ENCODE peak calls at places on chromosomes 7 and 10, in seven cellular contexts. S is activated CD8-positive, alpha-beta T cell treated with anti-CD3 and anti-CD28 coated beads for 36 hours; L is A549; F is colonic mucosa; Y is cardiac muscle cell; H is progenitor cell of endocrine pancreas; B is osteoblast. J is an unnamed sample.

GRCh38 chr7:16688249-16688648 is 42.3 kb downstream of the BZW2 start:
- DNase-seq in Y (no peak), L (peak), S (peak), F (no peak), H (no peak), B (no peak), J (no peak)

GRCh38 chr10:114110174-114110972 is 63.6 kb downstream of the CCDC186 start:
- DNase-seq in S (no peak), F (no peak), H (no peak), L (peak), Y (no peak), B (peak), J (no peak)

GRCh38 chr10:63164045-63164722 is 31.1 kb downstream of the NRBF2 start:
- DNase-seq in H (no peak), Y (peak), S (no peak), L (no peak), B (no peak), F (no peak), J (no peak)

GRCh38 chr10:110184363-110184762 is 23.0 kb upstream of the MXI1 start:
- DNase-seq in L (no peak), H (no peak), Y (no peak), F (no peak), S (no peak), B (no peak), J (no peak)

GRCh38 chr10:51964630-51965029 is 265.2 kb upstream of the CSTF2T start:
- DNase-seq in Y (no peak), F (no peak), S (no peak), H (no peak), B (no peak), L (no peak), J (no peak)

GRCh38 chr10:12503311-12503710 is 154.0 kb downstream of the CAMK1D start:
- DNase-seq in Y (no peak), H (no peak), L (no peak), B (no peak), F (peak), S (no peak), J (no peak)

GRCh38 chr7:16315280-16315679 is 106.1 kb downstream of the CRPPA start:
- DNase-seq in F (no peak), H (no peak), Y (no peak), B (peak), L (no peak), S (no peak), J (no peak)

GRCh38 chr7:132078891-132079735 is 497.2 kb downstream of the PLXNA4 start:
- DNase-seq in F (no peak), Y (no peak), B (no peak), S (no peak), H (no peak), L (no peak), J (no peak)

GRCh38 chr10:35007858-35008301 is 82.3 kb downstream of the CUL2 start:
- DNase-seq in B (no peak), S (no peak), H (no peak), F (no peak), L (no peak), Y (no peak), J (no peak)

GRCh38 chr7:107014381-107015023 is 30.0 kb upstream of the PRKAR2B start:
- DNase-seq in Y (peak), H (no peak), F (no peak), B (no peak), S (no peak), L (no peak), J (no peak)

GRCh38 chr7:106793015-106793651 is 71.9 kb upstream of the PIK3CG start:
- DNase-seq in F (no peak), S (no peak), L (peak), Y (peak), B (no peak), H (no peak), J (peak)

GRCh38 chr10:104735036-104735435 is 93.9 kb downstream of the SORCS3 start:
- DNase-seq in B (no peak), H (no peak), Y (no peak), L (no peak), S (no peak), F (no peak), J (no peak)

GRCh38 chr10:78155722-78156121 is 122.1 kb downstream of the RPS24 start:
- DNase-seq in H (no peak), F (no peak), L (no peak), S (no peak), B (no peak), Y (no peak), J (no peak)

GRCh38 chr7:16494955-16495719 is 29.6 kb upstream of the SOSTDC1 start:
- DNase-seq in F (no peak), B (no peak), H (no peak), L (peak), S (no peak), Y (no peak), J (no peak)

GRCh38 chr10:68137174-68137573 is 27.9 kb downstream of the MYPN start:
- DNase-seq in L (no peak), B (no peak), Y (no peak), F (no peak), S (no peak), H (no peak), J (no peak)

GRCh38 chr10:64726466-64726865 is 1205.3 kb downstream of the REEP3 start:
- DNase-seq in Y (no peak), B (no peak), H (no peak), S (no peak), L (no peak), F (no peak), J (peak)

GRCh38 chr10:50511512-50512213 is 112.1 kb downstream of the SGMS1 start:
- DNase-seq in S (peak), F (no peak), H (no peak), B (no peak), Y (peak), L (peak), J (peak)

GRCh38 chr7:21142081-21142480 is 285.8 kb upstream of the SP4 start:
- DNase-seq in S (no peak), B (no peak), L (peak), H (no peak), Y (no peak), F (no peak), J (peak)

GRCh38 chr7:115707236-115707635 is 323.3 kb downstream of the TFEC start:
- DNase-seq in B (no peak), F (peak), H (no peak), S (peak), L (peak), Y (peak), J (peak)

GRCh38 chr7:123594813-123595241 is 6.8 kb upstream of the ASB15 start:
- DNase-seq in L (no peak), F (peak), Y (no peak), B (no peak), S (no peak), H (peak), J (peak)

GRCh38 chr10:131901181-131901829 is 497 bp downstream of the PPP2R2D start:
- DNase-seq in S (peak), B (peak), Y (peak), F (peak), H (peak), L (no peak), J (peak)

GRCh38 chr7:95916573-95917371 is 144.4 kb downstream of the DYNC1I1 start:
- DNase-seq in B (peak), S (peak), F (peak), H (peak), L (peak), Y (peak), J (peak)

GRCh38 chr7:111312966-111313365 is 222.0 kb downstream of the LRRN3 start:
- DNase-seq in Y (peak), H (no peak), B (no peak), L (peak), S (no peak), F (no peak), J (no peak)

GRCh38 chr10:69449841-69450240 is 1.4 kb upstream of the TSPAN15 start:
- DNase-seq in H (no peak), F (peak), S (peak), L (peak), B (no peak), Y (peak), J (peak)

GRCh38 chr7:17520941-17521340 is 222.5 kb downstream of the AHR start:
- DNase-seq in B (no peak), S (no peak), L (no peak), F (no peak), H (no peak), Y (no peak), J (no peak)

DNA sequence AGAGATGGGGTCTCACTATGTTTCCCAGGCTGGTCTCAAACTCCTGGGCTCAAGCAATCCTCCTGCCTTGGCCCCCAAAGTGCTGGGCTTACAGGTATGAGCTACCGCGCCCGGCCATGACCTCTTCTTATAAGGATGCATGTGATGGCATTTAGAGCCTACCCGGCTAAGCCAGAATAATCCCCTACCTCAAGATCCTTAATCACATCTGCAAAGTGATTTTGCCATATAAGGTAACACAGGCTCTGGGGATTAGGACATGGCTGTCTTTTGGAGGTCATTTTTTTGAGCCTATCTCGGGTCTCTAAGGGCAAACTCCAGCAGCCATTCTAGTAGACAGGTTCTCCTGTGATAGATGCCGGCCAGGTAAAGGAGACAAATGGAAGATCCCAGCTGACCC is 39.6 kb downstream of the GTF2IRD1 start:
- DNase-seq in H (no peak), L (no peak), Y (no peak), F (no peak), S (no peak), B (no peak), J (no peak)
- TF ChIP-seq CTCF in H (no peak), L (no peak), Y (no peak), F (no peak), S (no peak), B (no peak), J (no peak)

GRCh38 chr7:104938741-104939390 is 75.1 kb upstream of the KMT2E start:
- DNase-seq in F (peak), B (no peak), S (no peak), L (no peak), Y (no peak), H (no peak), J (no peak)
- TF ChIP-seq CTCF in F (no peak), B (no peak), S (no peak), L (no peak), Y (no peak), H (no peak), J (no peak)

GRCh38 chr7:156892086-156892800 is 740 bp downstream of the LMBR1 start:
- DNase-seq in L (peak), F (peak), B (peak), Y (peak), S (peak), H (peak), J (peak)

GRCh38 chr7:156892821-156893706 is at the start of gene LMBR1:
- DNase-seq in Y (peak), B (peak), H (peak), F (peak), S (peak), L (peak), J (peak)

GRCh38 chr7:156897673-156898072 is 4.7 kb upstream of the LMBR1 start:
- DNase-seq in S (no peak), L (peak), B (peak), F (no peak), Y (peak), H (no peak), J (no peak)

GRCh38 chr7:156896388-156897022 is 3.5 kb upstream of the LMBR1 start:
- DNase-seq in Y (no peak), H (no peak), S (no peak), L (no peak), F (no peak), B (no peak), J (no peak)

GRCh38 chr7:156895024-156895780 is 2.2 kb upstream of the LMBR1 start:
- DNase-seq in Y (no peak), S (peak), B (peak), L (no peak), F (no peak), H (no peak), J (no peak)
- TF ChIP-seq CTCF in Y (no peak), S (no peak), B (no peak), L (no peak), F (no peak), H (no peak), J (no peak)

GRCh38 chr10:99470327-99470726 is 39.9 kb upstream of the GOT1 start:
- DNase-seq in L (no peak), F (no peak), B (no peak), H (no peak), Y (no peak), S (no peak), J (no peak)
- TF ChIP-seq CTCF in L (no peak), F (no peak), B (no peak), H (no peak), Y (no peak), S (no peak), J (no peak)

GRCh38 chr10:71236286-71236685 is 23.9 kb downstream of the UNC5B start:
- DNase-seq in F (no peak), B (peak), S (no peak), L (no peak), Y (no peak), H (no peak), J (no peak)

GRCh38 chr10:71236822-71237682 is 24.7 kb downstream of the UNC5B start:
- DNase-seq in H (no peak), S (no peak), F (no peak), L (no peak), B (no peak), Y (no peak), J (no peak)

GRCh38 chr10:71238626-71239025 is 26.3 kb downstream of the UNC5B start:
- DNase-seq in Y (no peak), B (no peak), S (no peak), L (no peak), H (no peak), F (no peak), J (no peak)

GRCh38 chr10:71239131-71239915 is 27.0 kb downstream of the UNC5B start:
- DNase-seq in B (peak), F (no peak), H (no peak), L (no peak), Y (no peak), S (no peak), J (no peak)

DNA sequence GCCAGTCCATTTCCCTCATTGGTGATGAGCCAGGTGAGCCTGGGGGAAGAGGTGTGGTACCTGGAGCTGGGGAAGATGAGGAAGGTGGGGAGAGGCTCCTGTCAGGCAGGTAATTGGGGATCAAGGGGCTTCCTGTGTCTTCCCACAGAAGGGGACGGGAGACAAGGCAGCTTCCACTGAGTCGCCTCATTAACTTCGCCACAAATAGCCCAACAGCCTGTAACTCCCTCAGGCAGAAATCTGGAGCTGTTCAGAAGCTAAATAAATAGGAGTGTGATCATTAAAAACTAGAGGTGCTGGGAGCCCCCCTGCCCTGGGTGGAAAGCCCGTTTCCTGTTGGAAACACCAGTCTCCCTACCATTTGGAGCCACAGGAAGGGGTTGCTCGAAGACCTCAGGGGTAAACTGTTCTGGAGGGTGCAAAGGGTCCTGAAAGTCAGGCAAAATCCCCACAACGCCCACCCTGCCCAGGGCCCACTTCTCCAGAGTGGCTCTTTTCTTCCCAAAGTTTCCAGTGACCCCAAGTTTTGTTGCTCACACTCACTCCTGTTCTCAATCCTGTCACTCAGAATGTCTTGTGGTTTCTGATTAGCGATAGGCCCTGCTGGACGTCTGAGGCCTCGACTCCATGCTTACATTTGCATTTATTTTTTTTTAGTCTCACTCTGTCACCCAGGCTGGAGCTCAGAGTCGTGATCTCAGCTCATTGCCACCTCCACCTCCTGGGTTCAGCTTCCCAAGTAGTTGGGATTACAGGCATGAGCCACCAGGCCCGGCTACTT is 25.7 kb downstream of the UNC5B start:
- DNase-seq in L (no peak), F (no peak), B (peak), S (no peak), Y (no peak), H (no peak), J (no peak)
- TF ChIP-seq CTCF in L (no peak), F (no peak), B (no peak), S (no peak), Y (no peak), H (no peak), J (no peak)

GRCh38 chr7:11473807-11474424 is 358.1 kb downstream of the THSD7A start:
- DNase-seq in B (no peak), Y (no peak), S (no peak), F (no peak), L (no peak), H (no peak), J (no peak)

GRCh38 chr7:11471255-11471654 is 360.7 kb downstream of the THSD7A start:
- DNase-seq in B (no peak), F (no peak), S (no peak), L (no peak), Y (no peak), H (no peak), J (no peak)

GRCh38 chr7:11472646-11473045 is 359.4 kb downstream of the THSD7A start:
- DNase-seq in S (no peak), F (no peak), H (no peak), Y (no peak), B (no peak), L (no peak), J (no peak)

GRCh38 chr7:11473220-11473619 is 358.8 kb downstream of the THSD7A start:
- DNase-seq in S (no peak), B (no peak), H (no peak), L (no peak), Y (no peak), F (no peak), J (no peak)

DNA sequence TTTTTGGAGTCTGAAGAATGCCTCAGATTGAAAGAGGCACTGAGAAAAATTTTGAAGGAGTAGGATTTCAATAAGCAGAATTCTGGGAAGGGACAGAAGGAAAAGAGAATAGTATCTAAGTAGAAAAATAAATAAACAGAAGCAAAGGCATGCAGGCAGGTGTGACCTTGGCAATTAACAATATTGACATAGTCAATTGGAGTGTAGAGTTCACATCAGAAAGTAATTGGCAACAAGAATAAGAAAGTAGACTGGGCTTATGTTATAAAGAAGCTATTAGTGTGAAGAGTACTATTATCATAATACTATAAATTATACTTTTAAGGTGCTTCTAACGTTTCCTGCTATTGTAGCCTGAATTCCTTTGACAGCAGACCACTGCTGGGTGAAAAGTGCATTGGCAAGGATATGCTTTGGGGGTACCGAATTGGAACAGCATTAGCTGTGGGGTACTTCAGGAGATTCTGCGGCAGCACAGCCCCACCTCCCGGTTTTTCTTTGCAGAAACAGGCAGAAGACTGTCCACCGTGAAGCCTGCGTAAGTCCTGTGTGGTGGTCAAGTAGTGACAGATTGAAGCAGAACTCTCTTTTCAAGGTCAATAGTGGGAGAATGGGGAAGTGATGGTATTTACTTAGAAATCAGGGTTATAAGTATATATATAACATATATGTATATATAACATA is 357.0 kb downstream of the THSD7A start:
- DNase-seq in H (no peak), S (no peak), B (no peak), L (no peak), F (no peak), Y (no peak), J (no peak)
- TF ChIP-seq CTCF in H (no peak), S (no peak), B (no peak), L (no peak), F (no peak), Y (no peak), J (no peak)

DNA sequence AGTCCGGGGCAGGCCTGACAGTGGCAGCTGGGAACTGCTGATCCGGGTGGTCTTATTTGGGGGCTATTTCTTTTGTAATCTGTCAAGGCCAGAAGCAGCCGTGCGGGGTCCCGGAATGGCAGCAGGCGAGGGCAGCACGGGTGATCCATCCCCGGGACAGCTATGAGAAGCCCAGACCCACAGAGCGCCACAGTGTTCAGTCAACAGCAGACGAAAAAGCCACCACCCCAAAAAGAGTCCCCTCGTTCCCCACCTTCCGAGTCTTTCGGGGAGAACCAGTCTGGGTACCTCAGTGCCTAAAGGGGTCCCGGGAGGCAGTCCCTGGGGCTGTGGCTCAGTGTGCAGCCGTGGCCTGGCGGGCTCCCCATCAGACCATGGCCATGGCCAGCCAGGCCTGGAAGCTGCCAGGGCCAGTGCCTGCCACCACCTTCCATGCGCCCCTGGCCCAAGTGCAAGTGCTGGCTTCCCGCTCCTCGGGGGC is 125.1 kb upstream of the KCTD7 start:
- DNase-seq in L (no peak), H (no peak), B (peak), S (no peak), F (no peak), Y (no peak), J (no peak)
- TF ChIP-seq CTCF in L (no peak), H (no peak), B (no peak), S (no peak), F (no peak), Y (no peak), J (no peak)